ENCODE peak calls at places on chromosomes 2 and 18, in eight cellular contexts. D is activated effector memory CD4-positive, alpha-beta T cell treated with anti-CD3 and anti-CD28 coated beads, Interleukin-2, amount 50 U/mL, for 16 hours; M is stimulated activated naive CD4-positive, alpha-beta T cell treated with Interleukin-2 at 50 U/mL for 16 hours; H is germinal center; B is choroid plexus epithelial cell; A is A549; W is astrocyte of the spinal cord; P is nephron progenitor cell. L is an unnamed sample.

GRCh38 chr18:10661333-10661732 is 135.5 kb downstream of the NAPG start:
- DNase-seq in D (no peak), M (no peak), H (no peak), B (peak), A (no peak), W (peak), P (no peak), L (peak)

GRCh38 chr2:180208841-180209240 is 201.7 kb upstream of the CWC22 start:
- DNase-seq in D (no peak), M (no peak), H (no peak), B (peak), A (no peak), W (peak), P (no peak), L (no peak)

GRCh38 chr18:79698668-79699335 is 19.2 kb downstream of the CTDP1 start:
- DNase-seq in D (no peak), M (no peak), H (no peak), B (peak), A (no peak), W (peak), P (no peak), L (peak)

GRCh38 chr2:64104944-64105343 is 39.3 kb downstream of the PELI1 start:
- DNase-seq in D (no peak), M (no peak), H (no peak), B (no peak), A (no peak), W (no peak), P (no peak), L (peak)

GRCh38 chr2:233433794-233434193 is 79.5 kb downstream of the DGKD start:
- DNase-seq in D (no peak), M (no peak), H (no peak), B (no peak), A (no peak), W (peak), P (no peak), L (no peak)

GRCh38 chr2:55992465-55992864 is 68.9 kb upstream of the EFEMP1 start:
- DNase-seq in D (no peak), M (no peak), H (no peak), B (peak), A (peak), W (peak), P (no peak), L (peak)

GRCh38 chr2:25570161-25570840 is 103.1 kb downstream of the DTNB start:
- DNase-seq in D (no peak), M (no peak), H (no peak), B (peak), A (no peak), W (no peak), P (no peak), L (no peak)

GRCh38 chr2:35220471-35220870 is 1135.1 kb upstream of the CRIM1 start:
- DNase-seq in D (no peak), M (no peak), H (no peak), B (no peak), A (no peak), W (no peak), P (no peak), L (no peak)

GRCh38 chr2:109470121-109470921 is 143.4 kb downstream of the SEPTIN10 start:
- DNase-seq in D (no peak), M (no peak), H (no peak), B (peak), A (no peak), W (peak), P (no peak), L (peak)

L was measured in mesenchymal stem cell.